ENCODE peak calls at places on chromosome X, in eight cellular contexts. One of them, this sample, is unnamed.

GRCh38 chrX:38726596-38726995 is 74.7 kb upstream of the MID1IP1 start:
- DNase-seq in stimulated activated CD8-positive, alpha-beta memory T cell treated with anti-CD3 and anti-CD28 coated beads, Interleukin-4, amount 100 ng/mL, for 24 hours: no peak
- DNase-seq in IMR-90: no peak
- DNase-seq in stimulated activated CD4-positive, alpha-beta T cell treated with anti-CD3 and anti-CD28 coated beads, Interleukin-15, amount 100 ng/mL, for 48 hours: no peak
- DNase-seq in naive thymus-derived CD8-positive, alpha-beta T cell: no peak
- DNase-seq in CD8-positive, alpha-beta T cell: no peak
- DNase-seq in activated CD4-positive, CD25-positive, alpha-beta regulatory T cell treated with anti-CD3 and anti-CD28 coated beads, Interleukin-2, amount 50 U/mL, for 16 hours: no peak
- DNase-seq in HFF-Myc: no peak
- DNase-seq in this sample: no peak

GRCh38 chrX:16577483-16578029 is 72.4 kb upstream of the S100G start:
- DNase-seq in stimulated activated CD8-positive, alpha-beta memory T cell treated with anti-CD3 and anti-CD28 coated beads, Interleukin-4, amount 100 ng/mL, for 24 hours: no peak
- DNase-seq in IMR-90: no peak
- DNase-seq in stimulated activated CD4-positive, alpha-beta T cell treated with anti-CD3 and anti-CD28 coated beads, Interleukin-15, amount 100 ng/mL, for 48 hours: no peak
- DNase-seq in naive thymus-derived CD8-positive, alpha-beta T cell: no peak
- DNase-seq in CD8-positive, alpha-beta T cell: no peak
- DNase-seq in activated CD4-positive, CD25-positive, alpha-beta regulatory T cell treated with anti-CD3 and anti-CD28 coated beads, Interleukin-2, amount 50 U/mL, for 16 hours: no peak
- DNase-seq in HFF-Myc: no peak
- DNase-seq in this sample: no peak

GRCh38 chrX:143632625-143633387 is 3.1 kb downstream of the SLITRK4 start:
- DNase-seq in stimulated activated CD8-positive, alpha-beta memory T cell treated with anti-CD3 and anti-CD28 coated beads, Interleukin-4, amount 100 ng/mL, for 24 hours: no peak
- DNase-seq in IMR-90: no peak
- DNase-seq in stimulated activated CD4-positive, alpha-beta T cell treated with anti-CD3 and anti-CD28 coated beads, Interleukin-15, amount 100 ng/mL, for 48 hours: no peak
- DNase-seq in naive thymus-derived CD8-positive, alpha-beta T cell: no peak
- DNase-seq in CD8-positive, alpha-beta T cell: no peak
- DNase-seq in activated CD4-positive, CD25-positive, alpha-beta regulatory T cell treated with anti-CD3 and anti-CD28 coated beads, Interleukin-2, amount 50 U/mL, for 16 hours: no peak
- DNase-seq in HFF-Myc: no peak
- DNase-seq in this sample: no peak

GRCh38 chrX:153494541-153495361 is at the start of gene BGN:
- DNase-seq in stimulated activated CD8-positive, alpha-beta memory T cell treated with anti-CD3 and anti-CD28 coated beads, Interleukin-4, amount 100 ng/mL, for 24 hours: no peak
- DNase-seq in IMR-90: peak
- DNase-seq in stimulated activated CD4-positive, alpha-beta T cell treated with anti-CD3 and anti-CD28 coated beads, Interleukin-15, amount 100 ng/mL, for 48 hours: no peak
- DNase-seq in naive thymus-derived CD8-positive, alpha-beta T cell: no peak
- DNase-seq in CD8-positive, alpha-beta T cell: no peak
- DNase-seq in activated CD4-positive, CD25-positive, alpha-beta regulatory T cell treated with anti-CD3 and anti-CD28 coated beads, Interleukin-2, amount 50 U/mL, for 16 hours: no peak
- DNase-seq in HFF-Myc: no peak
- DNase-seq in this sample: no peak

GRCh38 chrX:103704863-103705262 is 5.8 kb upstream of the TMEM31 start:
- DNase-seq in stimulated activated CD8-positive, alpha-beta memory T cell treated with anti-CD3 and anti-CD28 coated beads, Interleukin-4, amount 100 ng/mL, for 24 hours: no peak
- DNase-seq in IMR-90: no peak
- DNase-seq in stimulated activated CD4-positive, alpha-beta T cell treated with anti-CD3 and anti-CD28 coated beads, Interleukin-15, amount 100 ng/mL, for 48 hours: no peak
- DNase-seq in naive thymus-derived CD8-positive, alpha-beta T cell: no peak
- DNase-seq in CD8-positive, alpha-beta T cell: no peak
- DNase-seq in activated CD4-positive, CD25-positive, alpha-beta regulatory T cell treated with anti-CD3 and anti-CD28 coated beads, Interleukin-2, amount 50 U/mL, for 16 hours: no peak
- DNase-seq in HFF-Myc: no peak
- DNase-seq in this sample: no peak

GRCh38 chrX:74419861-74420193 is 1.5 kb upstream of the SLC16A2 start:
- DNase-seq in stimulated activated CD8-positive, alpha-beta memory T cell treated with anti-CD3 and anti-CD28 coated beads, Interleukin-4, amount 100 ng/mL, for 24 hours: no peak
- DNase-seq in IMR-90: no peak
- DNase-seq in stimulated activated CD4-positive, alpha-beta T cell treated with anti-CD3 and anti-CD28 coated beads, Interleukin-15, amount 100 ng/mL, for 48 hours: no peak
- DNase-seq in naive thymus-derived CD8-positive, alpha-beta T cell: no peak
- DNase-seq in CD8-positive, alpha-beta T cell: peak
- DNase-seq in activated CD4-positive, CD25-positive, alpha-beta regulatory T cell treated with anti-CD3 and anti-CD28 coated beads, Interleukin-2, amount 50 U/mL, for 16 hours: no peak
- DNase-seq in HFF-Myc: no peak
- DNase-seq in this sample: no peak

GRCh38 chrX:18994713-18995112 is 10.8 kb upstream of the PHKA2 start:
- DNase-seq in stimulated activated CD8-positive, alpha-beta memory T cell treated with anti-CD3 and anti-CD28 coated beads, Interleukin-4, amount 100 ng/mL, for 24 hours: no peak
- DNase-seq in IMR-90: peak
- DNase-seq in stimulated activated CD4-positive, alpha-beta T cell treated with anti-CD3 and anti-CD28 coated beads, Interleukin-15, amount 100 ng/mL, for 48 hours: no peak
- DNase-seq in naive thymus-derived CD8-positive, alpha-beta T cell: no peak
- DNase-seq in CD8-positive, alpha-beta T cell: no peak
- DNase-seq in activated CD4-positive, CD25-positive, alpha-beta regulatory T cell treated with anti-CD3 and anti-CD28 coated beads, Interleukin-2, amount 50 U/mL, for 16 hours: no peak
- DNase-seq in HFF-Myc: no peak
- DNase-seq in this sample: no peak

GRCh38 chrX:51568586-51568985 is 50.1 kb downstream of the CENPVL3 start:
- DNase-seq in stimulated activated CD8-positive, alpha-beta memory T cell treated with anti-CD3 and anti-CD28 coated beads, Interleukin-4, amount 100 ng/mL, for 24 hours: no peak
- DNase-seq in IMR-90: peak
- DNase-seq in stimulated activated CD4-positive, alpha-beta T cell treated with anti-CD3 and anti-CD28 coated beads, Interleukin-15, amount 100 ng/mL, for 48 hours: no peak
- DNase-seq in naive thymus-derived CD8-positive, alpha-beta T cell: no peak
- DNase-seq in CD8-positive, alpha-beta T cell: no peak
- DNase-seq in activated CD4-positive, CD25-positive, alpha-beta regulatory T cell treated with anti-CD3 and anti-CD28 coated beads, Interleukin-2, amount 50 U/mL, for 16 hours: no peak
- DNase-seq in HFF-Myc: peak
- DNase-seq in this sample: no peak

GRCh38 chrX:119654112-119654531 is 38.8 kb downstream of the SEPTIN6 start:
- DNase-seq in stimulated activated CD8-positive, alpha-beta memory T cell treated with anti-CD3 and anti-CD28 coated beads, Interleukin-4, amount 100 ng/mL, for 24 hours: no peak
- DNase-seq in IMR-90: peak
- DNase-seq in stimulated activated CD4-positive, alpha-beta T cell treated with anti-CD3 and anti-CD28 coated beads, Interleukin-15, amount 100 ng/mL, for 48 hours: no peak
- DNase-seq in naive thymus-derived CD8-positive, alpha-beta T cell: no peak
- DNase-seq in CD8-positive, alpha-beta T cell: no peak
- DNase-seq in activated CD4-positive, CD25-positive, alpha-beta regulatory T cell treated with anti-CD3 and anti-CD28 coated beads, Interleukin-2, amount 50 U/mL, for 16 hours: no peak
- DNase-seq in HFF-Myc: no peak
- DNase-seq in this sample: peak

GRCh38 chrX:100643943-100644587 is at the start of gene SRPX2:
- DNase-seq in stimulated activated CD8-positive, alpha-beta memory T cell treated with anti-CD3 and anti-CD28 coated beads, Interleukin-4, amount 100 ng/mL, for 24 hours: no peak
- DNase-seq in IMR-90: peak
- DNase-seq in stimulated activated CD4-positive, alpha-beta T cell treated with anti-CD3 and anti-CD28 coated beads, Interleukin-15, amount 100 ng/mL, for 48 hours: no peak
- DNase-seq in naive thymus-derived CD8-positive, alpha-beta T cell: no peak
- DNase-seq in CD8-positive, alpha-beta T cell: no peak
- DNase-seq in activated CD4-positive, CD25-positive, alpha-beta regulatory T cell treated with anti-CD3 and anti-CD28 coated beads, Interleukin-2, amount 50 U/mL, for 16 hours: no peak
- DNase-seq in HFF-Myc: peak
- DNase-seq in this sample: no peak

GRCh38 chrX:38817004-38817703 is 15.9 kb downstream of the MID1IP1 start:
- DNase-seq in stimulated activated CD8-positive, alpha-beta memory T cell treated with anti-CD3 and anti-CD28 coated beads, Interleukin-4, amount 100 ng/mL, for 24 hours: no peak
- DNase-seq in IMR-90: peak
- DNase-seq in stimulated activated CD4-positive, alpha-beta T cell treated with anti-CD3 and anti-CD28 coated beads, Interleukin-15, amount 100 ng/mL, for 48 hours: no peak
- DNase-seq in naive thymus-derived CD8-positive, alpha-beta T cell: no peak
- DNase-seq in CD8-positive, alpha-beta T cell: no peak
- DNase-seq in activated CD4-positive, CD25-positive, alpha-beta regulatory T cell treated with anti-CD3 and anti-CD28 coated beads, Interleukin-2, amount 50 U/mL, for 16 hours: no peak
- DNase-seq in HFF-Myc: no peak
- DNase-seq in this sample: no peak

GRCh38 chrX:76987381-76987780 is 459.8 kb upstream of the FGF16 start:
- DNase-seq in stimulated activated CD8-positive, alpha-beta memory T cell treated with anti-CD3 and anti-CD28 coated beads, Interleukin-4, amount 100 ng/mL, for 24 hours: no peak
- DNase-seq in IMR-90: no peak
- DNase-seq in stimulated activated CD4-positive, alpha-beta T cell treated with anti-CD3 and anti-CD28 coated beads, Interleukin-15, amount 100 ng/mL, for 48 hours: no peak
- DNase-seq in naive thymus-derived CD8-positive, alpha-beta T cell: no peak
- DNase-seq in CD8-positive, alpha-beta T cell: no peak
- DNase-seq in activated CD4-positive, CD25-positive, alpha-beta regulatory T cell treated with anti-CD3 and anti-CD28 coated beads, Interleukin-2, amount 50 U/mL, for 16 hours: no peak
- DNase-seq in HFF-Myc: no peak
- DNase-seq in this sample: no peak

GRCh38 chrX:118847676-118848075 is 24.1 kb downstream of the ZCCHC12 start:
- DNase-seq in stimulated activated CD8-positive, alpha-beta memory T cell treated with anti-CD3 and anti-CD28 coated beads, Interleukin-4, amount 100 ng/mL, for 24 hours: no peak
- DNase-seq in IMR-90: peak
- DNase-seq in stimulated activated CD4-positive, alpha-beta T cell treated with anti-CD3 and anti-CD28 coated beads, Interleukin-15, amount 100 ng/mL, for 48 hours: no peak
- DNase-seq in naive thymus-derived CD8-positive, alpha-beta T cell: no peak
- DNase-seq in CD8-positive, alpha-beta T cell: no peak
- DNase-seq in activated CD4-positive, CD25-positive, alpha-beta regulatory T cell treated with anti-CD3 and anti-CD28 coated beads, Interleukin-2, amount 50 U/mL, for 16 hours: no peak
- DNase-seq in HFF-Myc: peak
- DNase-seq in this sample: no peak

GRCh38 chrX:2831471-2832228 is 2.9 kb downstream of the GYG2 start:
- DNase-seq in stimulated activated CD8-positive, alpha-beta memory T cell treated with anti-CD3 and anti-CD28 coated beads, Interleukin-4, amount 100 ng/mL, for 24 hours: no peak
- DNase-seq in IMR-90: no peak
- DNase-seq in stimulated activated CD4-positive, alpha-beta T cell treated with anti-CD3 and anti-CD28 coated beads, Interleukin-15, amount 100 ng/mL, for 48 hours: no peak
- DNase-seq in naive thymus-derived CD8-positive, alpha-beta T cell: no peak
- DNase-seq in CD8-positive, alpha-beta T cell: no peak
- DNase-seq in activated CD4-positive, CD25-positive, alpha-beta regulatory T cell treated with anti-CD3 and anti-CD28 coated beads, Interleukin-2, amount 50 U/mL, for 16 hours: no peak
- DNase-seq in HFF-Myc: no peak
- DNase-seq in this sample: no peak

GRCh38 chrX:70411475-70411874 is 11.6 kb upstream of the GDPD2 start:
- DNase-seq in stimulated activated CD8-positive, alpha-beta memory T cell treated with anti-CD3 and anti-CD28 coated beads, Interleukin-4, amount 100 ng/mL, for 24 hours: no peak
- DNase-seq in IMR-90: no peak
- DNase-seq in stimulated activated CD4-positive, alpha-beta T cell treated with anti-CD3 and anti-CD28 coated beads, Interleukin-15, amount 100 ng/mL, for 48 hours: no peak
- DNase-seq in naive thymus-derived CD8-positive, alpha-beta T cell: no peak
- DNase-seq in CD8-positive, alpha-beta T cell: no peak
- DNase-seq in activated CD4-positive, CD25-positive, alpha-beta regulatory T cell treated with anti-CD3 and anti-CD28 coated beads, Interleukin-2, amount 50 U/mL, for 16 hours: no peak
- DNase-seq in HFF-Myc: no peak
- DNase-seq in this sample: no peak

GRCh38 chrX:84155938-84156337 is 32.1 kb downstream of the RPS6KA6 start:
- DNase-seq in stimulated activated CD8-positive, alpha-beta memory T cell treated with anti-CD3 and anti-CD28 coated beads, Interleukin-4, amount 100 ng/mL, for 24 hours: no peak
- DNase-seq in IMR-90: peak
- DNase-seq in stimulated activated CD4-positive, alpha-beta T cell treated with anti-CD3 and anti-CD28 coated beads, Interleukin-15, amount 100 ng/mL, for 48 hours: no peak
- DNase-seq in naive thymus-derived CD8-positive, alpha-beta T cell: no peak
- DNase-seq in CD8-positive, alpha-beta T cell: no peak
- DNase-seq in activated CD4-positive, CD25-positive, alpha-beta regulatory T cell treated with anti-CD3 and anti-CD28 coated beads, Interleukin-2, amount 50 U/mL, for 16 hours: no peak
- DNase-seq in HFF-Myc: no peak
- DNase-seq in this sample: no peak

GRCh38 chrX:13590914-13591313 is 21.5 kb downstream of the EGFL6 start:
- DNase-seq in stimulated activated CD8-positive, alpha-beta memory T cell treated with anti-CD3 and anti-CD28 coated beads, Interleukin-4, amount 100 ng/mL, for 24 hours: no peak
- DNase-seq in IMR-90: no peak
- DNase-seq in stimulated activated CD4-positive, alpha-beta T cell treated with anti-CD3 and anti-CD28 coated beads, Interleukin-15, amount 100 ng/mL, for 48 hours: no peak
- DNase-seq in naive thymus-derived CD8-positive, alpha-beta T cell: no peak
- DNase-seq in CD8-positive, alpha-beta T cell: no peak
- DNase-seq in activated CD4-positive, CD25-positive, alpha-beta regulatory T cell treated with anti-CD3 and anti-CD28 coated beads, Interleukin-2, amount 50 U/mL, for 16 hours: no peak
- DNase-seq in HFF-Myc: no peak
- DNase-seq in this sample: no peak

GRCh38 chrX:51803833-51804232 is 60.6 kb downstream of the GSPT2 start:
- DNase-seq in stimulated activated CD8-positive, alpha-beta memory T cell treated with anti-CD3 and anti-CD28 coated beads, Interleukin-4, amount 100 ng/mL, for 24 hours: no peak
- DNase-seq in IMR-90: no peak
- DNase-seq in stimulated activated CD4-positive, alpha-beta T cell treated with anti-CD3 and anti-CD28 coated beads, Interleukin-15, amount 100 ng/mL, for 48 hours: no peak
- DNase-seq in naive thymus-derived CD8-positive, alpha-beta T cell: no peak
- DNase-seq in CD8-positive, alpha-beta T cell: no peak
- DNase-seq in activated CD4-positive, CD25-positive, alpha-beta regulatory T cell treated with anti-CD3 and anti-CD28 coated beads, Interleukin-2, amount 50 U/mL, for 16 hours: no peak
- DNase-seq in HFF-Myc: no peak
- DNase-seq in this sample: no peak